ENCODE peak calls at places on chromosomes 11 and 22, in eight cellular contexts. D is Right ventricle myocardium superior, Z is kidney, F is NCI-H524, X is WTC11, B is T-helper 1 cell, C is neuronal stem cell, J is tibial artery. L is an unnamed sample.
A peak's percentile ranks its signal among the peaks of the same experiment; 100 is the strongest.

GRCh38 chr11:104060004-104060403 is 23.6 kb downstream of the DDI1 start:
- DNase-seq in X (no peak), J (no peak), B (no peak), Z (no peak), C (no peak), D (no peak), F (no peak), L (no peak)

GRCh38 chr11:72075756-72076155 is 4.6 kb downstream of the NUMA1 start:
- DNase-seq in B (no peak), F (no peak), Z (no peak), X (no peak), J (no peak), D (no peak), C (no peak), L (no peak)

GRCh38 chr22:39898997-39899396 is 1.9 kb upstream of the GRAP2 start:
- DNase-seq in X (no peak), Z (no peak), C (no peak), B (no peak), J (no peak), F (peak; percentile 93), D (no peak), L (no peak)

GRCh38 chr11:30282289-30282631 is 40.6 kb upstream of the ARL14EP start:
- DNase-seq in C (no peak), J (no peak), X (no peak), F (no peak), D (no peak), B (no peak), Z (peak; percentile 29), L (peak; percentile 10)

GRCh38 chr11:19918302-19919049 is 205.8 kb downstream of the NAV2 start:
- DNase-seq in F (no peak), X (no peak), C (no peak), B (no peak), J (no peak), D (no peak), Z (no peak), L (no peak)

GRCh38 chr11:75793966-75794365 is 21.0 kb upstream of the UVRAG start:
- DNase-seq in D (peak; percentile 51), B (no peak), F (no peak), J (no peak), Z (peak; percentile 36), C (no peak), X (no peak), L (no peak)

GRCh38 chr22:42955087-42955630 is 59.8 kb downstream of the PACSIN2 start:
- DNase-seq in X (no peak), C (no peak), J (no peak), Z (no peak), F (no peak), B (no peak), D (no peak), L (no peak)

GRCh38 chr11:114110948-114111347 is 51.4 kb downstream of the ZBTB16 start:
- DNase-seq in F (no peak), X (no peak), B (no peak), D (no peak), Z (no peak), J (no peak), C (no peak), L (no peak)

GRCh38 chr11:35352107-35352888 is 67.1 kb downstream of the SLC1A2 start:
- DNase-seq in B (no peak), Z (no peak), X (no peak), C (no peak), D (peak; percentile 50), F (no peak), J (no peak), L (no peak)

GRCh38 chr11:36672815-36673450 is 74.9 kb upstream of the RAG2 start:
- DNase-seq in D (no peak), B (no peak), F (peak; percentile 56), J (no peak), Z (no peak), X (no peak), C (no peak), L (peak; percentile 7)

GRCh38 chr11:133906746-133907145 is 50.0 kb downstream of the IGSF9B start:
- DNase-seq in Z (no peak), C (no peak), D (no peak), J (no peak), X (no peak), B (no peak), F (no peak), L (no peak)

GRCh38 chr11:12691473-12691872 is 17.3 kb downstream of the TEAD1 start:
- DNase-seq in D (no peak), X (no peak), B (no peak), J (no peak), Z (no peak), C (no peak), F (no peak), L (no peak)

GRCh38 chr11:128734439-128735224 is 40.8 kb downstream of the FLI1 start:
- DNase-seq in Z (no peak), J (no peak), C (no peak), X (no peak), D (peak; percentile 71), F (no peak), B (no peak), L (no peak)

GRCh38 chr22:22074634-22075381 is 92.2 kb upstream of the TOP3B start:
- DNase-seq in J (no peak), Z (no peak), C (no peak), F (no peak), D (no peak), B (no peak), X (no peak), L (no peak)

GRCh38 chr11:102320166-102320565 is 2.9 kb downstream of the BIRC3 start:
- DNase-seq in C (no peak), D (no peak), B (no peak), Z (no peak), X (no peak), F (no peak), J (no peak), L (no peak)

L was measured in endothelial cell.